ENCODE peak calls at places on chromosomes 6 and 20, in eight cellular contexts. One of them, this sample, is unnamed.

GRCh38 chr20:62908971-62909791 is 17.1 kb downstream of the DIDO1 start:
- DNase-seq in T-helper 22 cell: no peak
- DNase-seq in transverse colon: no peak
- DNase-seq in activated CD4-positive, alpha-beta T cell treated with anti-CD3 and anti-CD28 coated beads, Interleukin-2, amount 10 ng/mL, durations not matched to agents 7 days and 5 days: no peak
- DNase-seq in tibial nerve: no peak
- DNase-seq in uterus: no peak
- DNase-seq in aorta: no peak
- DNase-seq in heart left ventricle: no peak
- DNase-seq in this sample: no peak

GRCh38 chr6:43846556-43846955 is 76.5 kb downstream of the VEGFA start:
- DNase-seq in T-helper 22 cell: no peak
- DNase-seq in transverse colon: no peak
- DNase-seq in activated CD4-positive, alpha-beta T cell treated with anti-CD3 and anti-CD28 coated beads, Interleukin-2, amount 10 ng/mL, durations not matched to agents 7 days and 5 days: no peak
- DNase-seq in tibial nerve: no peak
- DNase-seq in uterus: no peak
- DNase-seq in aorta: no peak
- DNase-seq in heart left ventricle: no peak
- DNase-seq in this sample: no peak

GRCh38 chr20:49804364-49804763 is 8.3 kb upstream of the SLC9A8 start:
- DNase-seq in T-helper 22 cell: no peak
- DNase-seq in transverse colon: no peak
- DNase-seq in activated CD4-positive, alpha-beta T cell treated with anti-CD3 and anti-CD28 coated beads, Interleukin-2, amount 10 ng/mL, durations not matched to agents 7 days and 5 days: no peak
- DNase-seq in tibial nerve: no peak
- DNase-seq in uterus: no peak
- DNase-seq in aorta: no peak
- DNase-seq in heart left ventricle: no peak
- DNase-seq in this sample: peak

GRCh38 chr6:6717953-6718352 is 129.4 kb downstream of the LY86 start:
- DNase-seq in T-helper 22 cell: no peak
- DNase-seq in transverse colon: no peak
- DNase-seq in activated CD4-positive, alpha-beta T cell treated with anti-CD3 and anti-CD28 coated beads, Interleukin-2, amount 10 ng/mL, durations not matched to agents 7 days and 5 days: no peak
- DNase-seq in tibial nerve: no peak
- DNase-seq in uterus: peak
- DNase-seq in aorta: peak
- DNase-seq in heart left ventricle: peak
- DNase-seq in this sample: peak

GRCh38 chr6:140670013-140670412 is 1295.6 kb upstream of the CITED2 start:
- DNase-seq in T-helper 22 cell: no peak
- DNase-seq in transverse colon: no peak
- DNase-seq in activated CD4-positive, alpha-beta T cell treated with anti-CD3 and anti-CD28 coated beads, Interleukin-2, amount 10 ng/mL, durations not matched to agents 7 days and 5 days: no peak
- DNase-seq in tibial nerve: no peak
- DNase-seq in uterus: no peak
- DNase-seq in aorta: no peak
- DNase-seq in heart left ventricle: no peak
- DNase-seq in this sample: no peak

GRCh38 chr6:142294681-142295080 is 7.1 kb upstream of the ADGRG6 start:
- DNase-seq in T-helper 22 cell: no peak
- DNase-seq in transverse colon: no peak
- DNase-seq in activated CD4-positive, alpha-beta T cell treated with anti-CD3 and anti-CD28 coated beads, Interleukin-2, amount 10 ng/mL, durations not matched to agents 7 days and 5 days: no peak
- DNase-seq in tibial nerve: no peak
- DNase-seq in uterus: no peak
- DNase-seq in aorta: no peak
- DNase-seq in heart left ventricle: no peak
- DNase-seq in this sample: no peak

GRCh38 chr6:131058236-131058635 is 4.8 kb downstream of the EPB41L2 start:
- DNase-seq in T-helper 22 cell: no peak
- DNase-seq in transverse colon: no peak
- DNase-seq in activated CD4-positive, alpha-beta T cell treated with anti-CD3 and anti-CD28 coated beads, Interleukin-2, amount 10 ng/mL, durations not matched to agents 7 days and 5 days: no peak
- DNase-seq in tibial nerve: no peak
- DNase-seq in uterus: no peak
- DNase-seq in aorta: no peak
- DNase-seq in heart left ventricle: no peak
- DNase-seq in this sample: no peak

GRCh38 chr6:164927288-164928040 is 381.9 kb downstream of the C6orf118 start:
- DNase-seq in T-helper 22 cell: peak
- DNase-seq in transverse colon: peak
- DNase-seq in activated CD4-positive, alpha-beta T cell treated with anti-CD3 and anti-CD28 coated beads, Interleukin-2, amount 10 ng/mL, durations not matched to agents 7 days and 5 days: peak
- DNase-seq in tibial nerve: peak
- DNase-seq in uterus: no peak
- DNase-seq in aorta: peak
- DNase-seq in heart left ventricle: peak
- DNase-seq in this sample: peak

GRCh38 chr20:34302312-34302722 is 838 bp downstream of the AHCY start:
- DNase-seq in T-helper 22 cell: no peak
- DNase-seq in transverse colon: no peak
- DNase-seq in activated CD4-positive, alpha-beta T cell treated with anti-CD3 and anti-CD28 coated beads, Interleukin-2, amount 10 ng/mL, durations not matched to agents 7 days and 5 days: no peak
- DNase-seq in tibial nerve: no peak
- DNase-seq in uterus: no peak
- DNase-seq in aorta: no peak
- DNase-seq in heart left ventricle: no peak
- DNase-seq in this sample: no peak

GRCh38 chr20:24160563-24161355 is 172.2 kb upstream of the GGTLC1 start:
- DNase-seq in T-helper 22 cell: no peak
- DNase-seq in transverse colon: peak
- DNase-seq in activated CD4-positive, alpha-beta T cell treated with anti-CD3 and anti-CD28 coated beads, Interleukin-2, amount 10 ng/mL, durations not matched to agents 7 days and 5 days: peak
- DNase-seq in tibial nerve: no peak
- DNase-seq in uterus: peak
- DNase-seq in aorta: peak
- DNase-seq in heart left ventricle: peak
- DNase-seq in this sample: peak

GRCh38 chr6:153145591-153145990 is 14.5 kb upstream of the RGS17 start:
- DNase-seq in T-helper 22 cell: no peak
- DNase-seq in transverse colon: no peak
- DNase-seq in activated CD4-positive, alpha-beta T cell treated with anti-CD3 and anti-CD28 coated beads, Interleukin-2, amount 10 ng/mL, durations not matched to agents 7 days and 5 days: no peak
- DNase-seq in tibial nerve: no peak
- DNase-seq in uterus: no peak
- DNase-seq in aorta: no peak
- DNase-seq in heart left ventricle: no peak
- DNase-seq in this sample: no peak

GRCh38 chr6:157036245-157036681 is 259.1 kb downstream of the ARID1B start:
- DNase-seq in T-helper 22 cell: no peak
- DNase-seq in transverse colon: no peak
- DNase-seq in activated CD4-positive, alpha-beta T cell treated with anti-CD3 and anti-CD28 coated beads, Interleukin-2, amount 10 ng/mL, durations not matched to agents 7 days and 5 days: no peak
- DNase-seq in tibial nerve: no peak
- DNase-seq in uterus: no peak
- DNase-seq in aorta: peak
- DNase-seq in heart left ventricle: no peak
- DNase-seq in this sample: no peak

GRCh38 chr6:109242923-109243322 is 139.3 kb downstream of the CD164 start:
- DNase-seq in T-helper 22 cell: no peak
- DNase-seq in transverse colon: no peak
- DNase-seq in activated CD4-positive, alpha-beta T cell treated with anti-CD3 and anti-CD28 coated beads, Interleukin-2, amount 10 ng/mL, durations not matched to agents 7 days and 5 days: no peak
- DNase-seq in tibial nerve: no peak
- DNase-seq in uterus: no peak
- DNase-seq in aorta: no peak
- DNase-seq in heart left ventricle: no peak
- DNase-seq in this sample: no peak

GRCh38 chr6:18327621-18328548 is 59.3 kb upstream of the RNF144B start:
- DNase-seq in T-helper 22 cell: no peak
- DNase-seq in transverse colon: peak
- DNase-seq in activated CD4-positive, alpha-beta T cell treated with anti-CD3 and anti-CD28 coated beads, Interleukin-2, amount 10 ng/mL, durations not matched to agents 7 days and 5 days: no peak
- DNase-seq in tibial nerve: no peak
- DNase-seq in uterus: peak
- DNase-seq in aorta: peak
- DNase-seq in heart left ventricle: peak
- DNase-seq in this sample: no peak

GRCh38 chr6:104312851-104313250 is 546.9 kb downstream of the HACE1 start:
- DNase-seq in T-helper 22 cell: no peak
- DNase-seq in transverse colon: no peak
- DNase-seq in activated CD4-positive, alpha-beta T cell treated with anti-CD3 and anti-CD28 coated beads, Interleukin-2, amount 10 ng/mL, durations not matched to agents 7 days and 5 days: no peak
- DNase-seq in tibial nerve: no peak
- DNase-seq in uterus: no peak
- DNase-seq in aorta: no peak
- DNase-seq in heart left ventricle: no peak
- DNase-seq in this sample: no peak

GRCh38 chr6:39051399-39052122 is 3.0 kb downstream of the GLP1R start:
- DNase-seq in T-helper 22 cell: no peak
- DNase-seq in transverse colon: no peak
- DNase-seq in activated CD4-positive, alpha-beta T cell treated with anti-CD3 and anti-CD28 coated beads, Interleukin-2, amount 10 ng/mL, durations not matched to agents 7 days and 5 days: no peak
- DNase-seq in tibial nerve: no peak
- DNase-seq in uterus: no peak
- DNase-seq in aorta: no peak
- DNase-seq in heart left ventricle: no peak
- DNase-seq in this sample: no peak

GRCh38 chr6:15962449-15962764 is 166.5 kb upstream of the MYLIP start:
- DNase-seq in T-helper 22 cell: no peak
- DNase-seq in transverse colon: no peak
- DNase-seq in activated CD4-positive, alpha-beta T cell treated with anti-CD3 and anti-CD28 coated beads, Interleukin-2, amount 10 ng/mL, durations not matched to agents 7 days and 5 days: peak
- DNase-seq in tibial nerve: no peak
- DNase-seq in uterus: no peak
- DNase-seq in aorta: no peak
- DNase-seq in heart left ventricle: no peak
- DNase-seq in this sample: no peak

GRCh38 chr6:167824591-167825041 is 2.1 kb upstream of the AFDN start:
- DNase-seq in T-helper 22 cell: no peak
- DNase-seq in transverse colon: no peak
- DNase-seq in activated CD4-positive, alpha-beta T cell treated with anti-CD3 and anti-CD28 coated beads, Interleukin-2, amount 10 ng/mL, durations not matched to agents 7 days and 5 days: no peak
- DNase-seq in tibial nerve: no peak
- DNase-seq in uterus: no peak
- DNase-seq in aorta: no peak
- DNase-seq in heart left ventricle: no peak
- DNase-seq in this sample: no peak

GRCh38 chr20:3115190-3116107 is 30.9 kb upstream of the AVP start:
- DNase-seq in T-helper 22 cell: no peak
- DNase-seq in transverse colon: no peak
- DNase-seq in activated CD4-positive, alpha-beta T cell treated with anti-CD3 and anti-CD28 coated beads, Interleukin-2, amount 10 ng/mL, durations not matched to agents 7 days and 5 days: peak
- DNase-seq in tibial nerve: no peak
- DNase-seq in uterus: no peak
- DNase-seq in aorta: no peak
- DNase-seq in heart left ventricle: peak
- DNase-seq in this sample: peak

GRCh38 chr6:119328866-119329806 is 20.4 kb downstream of the MAN1A1 start:
- DNase-seq in T-helper 22 cell: no peak
- DNase-seq in transverse colon: no peak
- DNase-seq in activated CD4-positive, alpha-beta T cell treated with anti-CD3 and anti-CD28 coated beads, Interleukin-2, amount 10 ng/mL, durations not matched to agents 7 days and 5 days: no peak
- DNase-seq in tibial nerve: no peak
- DNase-seq in uterus: no peak
- DNase-seq in aorta: no peak
- DNase-seq in heart left ventricle: no peak
- DNase-seq in this sample: no peak

GRCh38 chr20:4507288-4507719 is 214.4 kb upstream of the PRND start:
- DNase-seq in T-helper 22 cell: no peak
- DNase-seq in transverse colon: no peak
- DNase-seq in activated CD4-positive, alpha-beta T cell treated with anti-CD3 and anti-CD28 coated beads, Interleukin-2, amount 10 ng/mL, durations not matched to agents 7 days and 5 days: no peak
- DNase-seq in tibial nerve: no peak
- DNase-seq in uterus: no peak
- DNase-seq in aorta: no peak
- DNase-seq in heart left ventricle: no peak
- DNase-seq in this sample: no peak

GRCh38 chr20:59003836-59004492 is 3.1 kb downstream of the CTSZ start:
- DNase-seq in T-helper 22 cell: no peak
- DNase-seq in transverse colon: no peak
- DNase-seq in activated CD4-positive, alpha-beta T cell treated with anti-CD3 and anti-CD28 coated beads, Interleukin-2, amount 10 ng/mL, durations not matched to agents 7 days and 5 days: no peak
- DNase-seq in tibial nerve: no peak
- DNase-seq in uterus: no peak
- DNase-seq in aorta: peak
- DNase-seq in heart left ventricle: no peak
- DNase-seq in this sample: no peak

GRCh38 chr20:48294196-48294595 is 508.9 kb upstream of the SULF2 start:
- DNase-seq in T-helper 22 cell: no peak
- DNase-seq in transverse colon: no peak
- DNase-seq in activated CD4-positive, alpha-beta T cell treated with anti-CD3 and anti-CD28 coated beads, Interleukin-2, amount 10 ng/mL, durations not matched to agents 7 days and 5 days: no peak
- DNase-seq in tibial nerve: no peak
- DNase-seq in uterus: no peak
- DNase-seq in aorta: no peak
- DNase-seq in heart left ventricle: no peak
- DNase-seq in this sample: no peak

GRCh38 chr6:29762051-29762450 is 38.8 kb downstream of the HLA-F start:
- DNase-seq in T-helper 22 cell: no peak
- DNase-seq in transverse colon: no peak
- DNase-seq in activated CD4-positive, alpha-beta T cell treated with anti-CD3 and anti-CD28 coated beads, Interleukin-2, amount 10 ng/mL, durations not matched to agents 7 days and 5 days: no peak
- DNase-seq in tibial nerve: no peak
- DNase-seq in uterus: no peak
- DNase-seq in aorta: no peak
- DNase-seq in heart left ventricle: no peak
- DNase-seq in this sample: no peak

GRCh38 chr20:46992640-46993035 is 98.0 kb downstream of the EYA2 start:
- DNase-seq in T-helper 22 cell: no peak
- DNase-seq in transverse colon: no peak
- DNase-seq in activated CD4-positive, alpha-beta T cell treated with anti-CD3 and anti-CD28 coated beads, Interleukin-2, amount 10 ng/mL, durations not matched to agents 7 days and 5 days: no peak
- DNase-seq in tibial nerve: no peak
- DNase-seq in uterus: no peak
- DNase-seq in aorta: no peak
- DNase-seq in heart left ventricle: no peak
- DNase-seq in this sample: no peak

GRCh38 chr20:41998539-41999341 is 380.6 kb upstream of the CHD6 start:
- DNase-seq in T-helper 22 cell: no peak
- DNase-seq in transverse colon: no peak
- DNase-seq in activated CD4-positive, alpha-beta T cell treated with anti-CD3 and anti-CD28 coated beads, Interleukin-2, amount 10 ng/mL, durations not matched to agents 7 days and 5 days: no peak
- DNase-seq in tibial nerve: no peak
- DNase-seq in uterus: no peak
- DNase-seq in aorta: no peak
- DNase-seq in heart left ventricle: no peak
- DNase-seq in this sample: no peak

GRCh38 chr6:17015551-17016381 is 86.1 kb upstream of the STMND1 start:
- DNase-seq in T-helper 22 cell: no peak
- DNase-seq in transverse colon: peak
- DNase-seq in activated CD4-positive, alpha-beta T cell treated with anti-CD3 and anti-CD28 coated beads, Interleukin-2, amount 10 ng/mL, durations not matched to agents 7 days and 5 days: peak
- DNase-seq in tibial nerve: no peak
- DNase-seq in uterus: no peak
- DNase-seq in aorta: peak
- DNase-seq in heart left ventricle: peak
- DNase-seq in this sample: peak

GRCh38 chr6:138001750-138002349 is 105.4 kb downstream of the PERP start:
- DNase-seq in T-helper 22 cell: peak
- DNase-seq in transverse colon: peak
- DNase-seq in activated CD4-positive, alpha-beta T cell treated with anti-CD3 and anti-CD28 coated beads, Interleukin-2, amount 10 ng/mL, durations not matched to agents 7 days and 5 days: peak
- DNase-seq in tibial nerve: peak
- DNase-seq in uterus: peak
- DNase-seq in aorta: peak
- DNase-seq in heart left ventricle: peak
- DNase-seq in this sample: peak

GRCh38 chr6:36312854-36313627 is 23.6 kb downstream of the BNIP5 start:
- DNase-seq in T-helper 22 cell: no peak
- DNase-seq in transverse colon: no peak
- DNase-seq in activated CD4-positive, alpha-beta T cell treated with anti-CD3 and anti-CD28 coated beads, Interleukin-2, amount 10 ng/mL, durations not matched to agents 7 days and 5 days: no peak
- DNase-seq in tibial nerve: no peak
- DNase-seq in uterus: no peak
- DNase-seq in aorta: peak
- DNase-seq in heart left ventricle: no peak
- DNase-seq in this sample: no peak

GRCh38 chr20:37301120-37301519 is 11.7 kb downstream of the MANBAL start:
- DNase-seq in T-helper 22 cell: no peak
- DNase-seq in transverse colon: no peak
- DNase-seq in activated CD4-positive, alpha-beta T cell treated with anti-CD3 and anti-CD28 coated beads, Interleukin-2, amount 10 ng/mL, durations not matched to agents 7 days and 5 days: no peak
- DNase-seq in tibial nerve: no peak
- DNase-seq in uterus: no peak
- DNase-seq in aorta: no peak
- DNase-seq in heart left ventricle: no peak
- DNase-seq in this sample: no peak

GRCh38 chr20:53708129-53708968 is 114.7 kb upstream of the ZNF217 start:
- DNase-seq in T-helper 22 cell: no peak
- DNase-seq in transverse colon: no peak
- DNase-seq in activated CD4-positive, alpha-beta T cell treated with anti-CD3 and anti-CD28 coated beads, Interleukin-2, amount 10 ng/mL, durations not matched to agents 7 days and 5 days: peak
- DNase-seq in tibial nerve: no peak
- DNase-seq in uterus: no peak
- DNase-seq in aorta: no peak
- DNase-seq in heart left ventricle: no peak
- DNase-seq in this sample: peak

GRCh38 chr6:168607272-168608112 is 166.5 kb downstream of the SMOC2 start:
- DNase-seq in T-helper 22 cell: no peak
- DNase-seq in transverse colon: no peak
- DNase-seq in activated CD4-positive, alpha-beta T cell treated with anti-CD3 and anti-CD28 coated beads, Interleukin-2, amount 10 ng/mL, durations not matched to agents 7 days and 5 days: no peak
- DNase-seq in tibial nerve: no peak
- DNase-seq in uterus: peak
- DNase-seq in aorta: no peak
- DNase-seq in heart left ventricle: no peak
- DNase-seq in this sample: no peak

GRCh38 chr6:157226026-157226639 is 97.2 kb downstream of the TMEM242 start:
- DNase-seq in T-helper 22 cell: no peak
- DNase-seq in transverse colon: no peak
- DNase-seq in activated CD4-positive, alpha-beta T cell treated with anti-CD3 and anti-CD28 coated beads, Interleukin-2, amount 10 ng/mL, durations not matched to agents 7 days and 5 days: no peak
- DNase-seq in tibial nerve: no peak
- DNase-seq in uterus: peak
- DNase-seq in aorta: no peak
- DNase-seq in heart left ventricle: peak
- DNase-seq in this sample: no peak

GRCh38 chr6:42131531-42131930 is 10.9 kb downstream of the C6orf132 start:
- DNase-seq in T-helper 22 cell: no peak
- DNase-seq in transverse colon: no peak
- DNase-seq in activated CD4-positive, alpha-beta T cell treated with anti-CD3 and anti-CD28 coated beads, Interleukin-2, amount 10 ng/mL, durations not matched to agents 7 days and 5 days: no peak
- DNase-seq in tibial nerve: no peak
- DNase-seq in uterus: no peak
- DNase-seq in aorta: no peak
- DNase-seq in heart left ventricle: no peak
- DNase-seq in this sample: no peak

This sample was measured in activated naive CD4-positive, alpha-beta T cell treated with anti-CD3 and anti-CD28 coated beads, Interleukin-2, amount 10 ng/mL, durations not matched to agents 7 days and 5 days.